ENCODE peak calls at places on chromosomes 4 and X, in six cellular contexts. Q is omental fat pad, Z is neuronal stem cell, H is cardiac muscle cell, I is HEK293T, M is mesenchymal stem cell. A is an unnamed sample.

GRCh38 chr4:165369522-165369921 is 9.3 kb upstream of the CPE start:
- DNase-seq in I (no peak), H (no peak), M (peak), Q (no peak), Z (no peak), A (no peak)

GRCh38 chr4:53579826-53580225 is 11.5 kb downstream of the LNX1 start:
- DNase-seq in M (no peak), H (no peak), Z (no peak), Q (no peak), I (no peak), A (no peak)

GRCh38 chrX:54714424-54714823 is 83.6 kb downstream of the ITIH6 start:
- DNase-seq in H (no peak), Q (no peak), M (no peak), Z (no peak), I (no peak), A (no peak)

GRCh38 chrX:84469226-84469625 is 33.0 kb downstream of the HDX start:
- DNase-seq in M (peak), I (no peak), H (peak), Z (no peak), Q (no peak), A (no peak)

GRCh38 chr4:77990904-77991358 is 66.2 kb upstream of the FRAS1 start:
- DNase-seq in I (no peak), H (no peak), Z (no peak), Q (no peak), M (no peak), A (no peak)

GRCh38 chrX:20729421-20729820 is 462.7 kb upstream of the RPS6KA3 start:
- DNase-seq in M (no peak), Q (no peak), Z (no peak), I (no peak), H (no peak), A (no peak)

GRCh38 chrX:130702867-130703707 is 199.9 kb downstream of the ENOX2 start:
- DNase-seq in Z (no peak), I (peak), M (peak), H (no peak), Q (no peak), A (no peak)

GRCh38 chrX:68732906-68733493 is 85.5 kb downstream of the STARD8 start:
- DNase-seq in Q (peak), I (peak), H (peak), Z (peak), M (peak), A (no peak)

GRCh38 chr4:141020801-141021261 is 112.4 kb downstream of the RNF150 start:
- DNase-seq in Z (no peak), H (peak), I (no peak), M (peak), Q (no peak), A (no peak)

GRCh38 chr4:89254847-89255246 is 52.8 kb downstream of the GPRIN3 start:
- DNase-seq in Q (no peak), M (peak), H (peak), Z (no peak), I (peak), A (no peak)

GRCh38 chr4:176793060-176793605 is 411 bp upstream of the VEGFC start:
- DNase-seq in H (no peak), I (no peak), Q (no peak), M (no peak), Z (no peak), A (no peak)

GRCh38 chr4:102578819-102579218 is 77.7 kb downstream of the NFKB1 start:
- DNase-seq in M (peak), H (peak), Q (no peak), Z (peak), I (no peak), A (no peak)

GRCh38 chrX:150409964-150410363 is 46.8 kb downstream of the MAMLD1 start:
- DNase-seq in Q (no peak), Z (no peak), I (no peak), M (no peak), H (no peak), A (no peak)

GRCh38 chr4:76831475-76832390 is 66.2 kb downstream of the SOWAHB start:
- DNase-seq in Z (no peak), H (no peak), I (peak), M (peak), Q (no peak), A (no peak)

GRCh38 chr4:8157496-8157895 is 1.1 kb downstream of the ABLIM2 start:
- DNase-seq in Z (no peak), Q (no peak), I (no peak), M (no peak), H (no peak), A (no peak)

GRCh38 chr4:1745165-1745564 is 23.8 kb downstream of the TACC3 start:
- DNase-seq in Q (no peak), M (no peak), Z (no peak), H (no peak), I (no peak), A (no peak)